ENCODE peak calls at places on chromosomes 13 and 19, in five cellular contexts. P is hepatocyte, A is PC-9, W is H9, Y is PC-3. B is an unnamed sample. For H3K27me3, the result is how much of the 10 kb centered on the place peaks cover.

GRCh38 chr19:41442473-41443360 is at the start of gene ERICH4:
- DNase-seq in A (no peak), Y (no peak), W (no peak), P (no peak), B (no peak)

GRCh38 chr13:24353736-24354135 is 44.4 kb downstream of the C1QTNF9 start:
- DNase-seq in P (no peak), W (no peak), Y (no peak), A (no peak), B (no peak)

GRCh38 chr13:35953537-35954206 is 177.5 kb downstream of the DCLK1 start:
- DNase-seq in Y (peak), P (peak), A (peak), W (peak), B (peak)

GRCh38 chr13:47168086-47168485 is 271.2 kb upstream of the HTR2A start:
- DNase-seq in Y (peak), P (no peak), W (no peak), A (no peak), B (peak)

GRCh38 chr19:10320602-10321416 is 5.0 kb upstream of the FDX2 start:
- DNase-seq in Y (no peak), P (no peak), W (no peak), A (no peak), B (no peak)

GRCh38 chr19:44512326-44513298 is 12.3 kb upstream of the ZNF180 start:
- DNase-seq in A (peak), P (peak), Y (peak), W (peak), B (peak)

GRCh38 chr13:62512194-62513141 is 1096.8 kb upstream of the PCDH20 start:
- DNase-seq in W (peak), Y (peak), P (peak), A (no peak), B (peak)

GRCh38 chr19:35995655-35995993 is 636 bp downstream of the SDHAF1 start:
- DNase-seq in P (peak), W (peak), Y (peak), A (peak), B (peak)

GRCh38 chr19:40217027-40217810 is 965 bp downstream of the TTC9B start:
- DNase-seq in A (peak), W (peak), Y (peak), P (peak), B (no peak)

GRCh38 chr13:53250272-53250875 is 221.8 kb downstream of the OLFM4 start:
- DNase-seq in A (peak), W (no peak), Y (peak), P (peak), B (peak)

GRCh38 chr19:19637186-19637522 is 6.3 kb downstream of the GMIP start:
- DNase-seq in P (no peak), W (no peak), Y (no peak), A (no peak), B (no peak)

GRCh38 chr13:113907637-113908617 is 44.1 kb upstream of the GAS6 start:
- DNase-seq in W (no peak), Y (no peak), A (no peak), P (peak), B (peak)

GRCh38 chr13:77994166-77994565 is 75.5 kb upstream of the EDNRB start:
- DNase-seq in P (no peak), W (no peak), A (no peak), Y (no peak), B (no peak)

GRCh38 chr13:33483471-33483870 is 197.9 kb upstream of the STARD13 start:
- DNase-seq in W (no peak), Y (peak), P (no peak), A (no peak), B (no peak)

GRCh38 chr19:41746593-41747227 is 8.6 kb upstream of the CEACAM6 start:
- DNase-seq in P (peak), A (peak), W (peak), Y (peak), B (no peak)

GRCh38 chr13:24541127-24541475 is 28.5 kb upstream of the PARP4 start:
- DNase-seq in W (no peak), A (no peak), Y (no peak), P (no peak), B (no peak)

GRCh38 chr13:25738797-25739196 is 313.0 kb downstream of the SHISA2 start:
- DNase-seq in A (no peak), W (no peak), Y (no peak), P (peak), B (no peak)

GRCh38 chr13:113305208-113305607 is 8.2 kb downstream of the LAMP1 start:
- DNase-seq in Y (no peak), W (no peak), A (peak), P (no peak), B (no peak)

GRCh38 chr13:96581741-96582140 is 412.5 kb downstream of the OXGR1 start:
- DNase-seq in Y (no peak), A (no peak), W (no peak), P (no peak), B (no peak)

GRCh38 chr13:113880651-113881611 is 17.1 kb upstream of the GAS6 start:
- DNase-seq in W (no peak), Y (no peak), A (no peak), P (no peak), B (no peak)

GRCh38 chr13:30412351-30412750 is 9.9 kb upstream of the UBE2L5 start:
- DNase-seq in P (no peak), A (no peak), Y (no peak), W (no peak), B (no peak)

GRCh38 chr13:30406779-30407416 is 15.4 kb upstream of the UBE2L5 start:
- DNase-seq in P (no peak), Y (no peak), W (no peak), A (no peak), B (no peak)

GRCh38 chr13:30408319-30409101 is 13.8 kb upstream of the UBE2L5 start:
- DNase-seq in W (peak), A (peak), P (peak), Y (peak), B (peak)

GRCh38 chr13:30410705-30411125 is 11.6 kb upstream of the UBE2L5 start:
- DNase-seq in W (no peak), P (no peak), Y (no peak), A (no peak), B (no peak)

GRCh38 chr13:30409911-30410704 is 12.2 kb upstream of the UBE2L5 start:
- DNase-seq in A (no peak), W (no peak), Y (peak), P (peak), B (peak)
- H3K27ac ChIP-seq in A (no peak), W (no peak), Y (no peak), P (peak), B (no peak)

GRCh38 chr19:50315773-50316448 is 13.3 kb downstream of the KCNC3 start:
- DNase-seq in A (no peak), Y (no peak), W (peak), P (no peak), B (no peak)
- H3K27me3 ChIP-seq in A (under half), Y (under half), W (under half), P (half or more), B (under half)

DNA sequence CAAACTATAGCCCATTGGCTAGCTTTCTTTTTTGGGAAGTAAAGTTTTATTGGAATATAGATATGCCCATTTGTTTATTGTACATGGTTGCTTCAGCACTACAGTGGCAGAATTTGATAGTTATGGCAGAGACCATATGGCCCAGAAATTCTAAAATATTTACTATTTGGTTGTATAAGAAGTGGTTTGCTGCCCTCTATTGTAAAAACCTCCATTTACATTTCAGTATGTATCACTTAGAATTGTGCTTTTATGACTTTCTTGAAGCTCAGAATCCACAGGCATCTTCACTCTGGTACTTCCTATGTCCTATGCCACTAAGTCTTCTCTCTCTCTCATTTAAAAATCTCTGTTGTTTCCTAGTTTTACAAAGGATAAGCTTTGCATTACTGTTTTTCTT is 37.7 kb downstream of the DLEU7 start:
- DNase-seq in Y (peak), P (no peak), A (no peak), W (no peak), B (no peak)
- TF ChIP-seq CTCF in Y (peak), P (no peak), A (peak), W (peak), B (peak)

GRCh38 chr13:44300895-44301638 is 72.6 kb upstream of the SERP2 start:
- DNase-seq in P (no peak), Y (peak), A (peak), W (no peak), B (peak)
- H3K27ac ChIP-seq in P (no peak), Y (peak), A (peak), W (no peak), B (peak)

DNA sequence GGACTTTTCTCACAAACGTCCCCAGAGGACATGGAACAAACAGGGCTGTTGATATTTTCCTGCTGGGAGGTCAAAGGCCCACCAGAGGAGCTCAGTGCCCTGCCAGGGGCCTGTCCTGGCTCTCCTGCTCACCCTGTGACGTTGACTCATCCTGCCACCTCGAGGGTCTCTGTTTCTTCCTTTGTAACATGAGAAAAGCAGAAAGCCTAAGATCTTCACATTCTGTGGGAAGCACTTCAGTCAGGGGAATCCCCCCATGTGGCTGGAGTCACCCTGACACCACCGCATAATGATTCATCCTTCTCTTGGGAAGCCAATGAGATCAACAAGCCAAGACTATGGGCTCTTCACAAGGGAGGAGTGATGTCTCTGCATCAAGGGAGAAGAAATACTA is 147.9 kb downstream of the KATNAL1 start:
- DNase-seq in Y (peak), P (no peak), W (no peak), A (no peak), B (peak)
- H3K27me3 ChIP-seq in Y (under half), P (under half), W (under half), A (under half), B (under half)

DNA sequence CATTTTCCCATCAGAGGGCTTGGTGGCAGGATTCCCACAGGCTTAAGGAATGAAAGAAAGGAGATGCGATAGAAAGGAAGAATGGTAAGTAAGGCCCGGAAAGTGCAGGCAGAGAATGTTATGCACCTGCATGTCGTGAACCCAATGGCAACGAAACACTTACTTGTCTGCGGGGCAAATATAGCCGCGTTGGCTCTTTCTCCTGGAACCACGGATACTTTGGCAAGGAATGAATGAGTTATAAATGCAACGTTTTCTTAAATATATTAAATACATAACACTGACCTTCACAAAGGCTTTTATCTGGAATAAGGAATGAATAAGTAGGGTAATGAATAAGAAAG is 192.1 kb downstream of the KATNAL1 start:
- DNase-seq in Y (no peak), A (no peak), W (no peak), P (no peak), B (no peak)
- TF ChIP-seq CTCF in Y (no peak), A (peak), W (no peak), P (no peak), B (no peak)

DNA sequence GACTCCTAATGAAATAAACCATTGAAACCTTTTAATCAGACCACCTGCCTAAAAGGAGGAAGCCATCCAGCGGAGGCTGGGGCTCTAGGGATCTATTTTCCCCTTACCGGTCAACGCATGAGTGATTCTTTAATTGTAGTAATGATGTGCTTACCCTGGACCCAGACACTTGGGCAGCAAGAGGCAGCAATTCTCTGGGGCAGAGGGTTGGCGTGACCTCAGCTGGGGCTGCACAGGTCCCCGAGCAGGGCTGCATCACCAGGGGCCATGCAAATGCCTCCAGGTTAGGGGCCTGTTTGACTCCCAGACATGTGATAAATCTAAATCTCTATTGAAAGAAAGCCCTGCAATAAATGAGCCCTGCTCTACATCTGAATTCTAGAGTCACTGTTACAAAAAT is 194.2 kb upstream of the TSHZ3 start:
- DNase-seq in A (no peak), W (peak), Y (no peak), P (no peak), B (no peak)
- H3K27ac ChIP-seq in A (no peak), W (no peak), Y (no peak), P (no peak), B (no peak)

GRCh38 chr19:2288010-2288742 is 6.2 kb upstream of the PEAK3 start:
- DNase-seq in P (no peak), A (no peak), Y (no peak), W (no peak), B (no peak)

GRCh38 chr19:2288743-2289713 is 7.1 kb upstream of the PEAK3 start:
- DNase-seq in W (no peak), A (no peak), Y (no peak), P (no peak), B (no peak)

GRCh38 chr19:2291185-2291751 is 9.3 kb upstream of the PEAK3 start:
- DNase-seq in P (no peak), Y (no peak), A (no peak), W (peak), B (no peak)

GRCh38 chr19:2289714-2290435 is 7.9 kb upstream of the PEAK3 start:
- DNase-seq in Y (no peak), A (no peak), P (no peak), W (no peak), B (no peak)

GRCh38 chr19:2290441-2291184 is 8.6 kb upstream of the PEAK3 start:
- DNase-seq in A (no peak), W (peak), P (no peak), Y (no peak), B (no peak)
- H3K27me3 ChIP-seq in A (under half), W (under half), P (half or more), Y (under half), B (half or more)

GRCh38 chr19:57903298-57904174 is 12.9 kb downstream of the ZNF417 start:
- DNase-seq in P (peak), A (no peak), W (no peak), Y (peak), B (peak)
- TF ChIP-seq CTCF in P (peak), A (peak), W (peak), Y (peak), B (peak)

DNA sequence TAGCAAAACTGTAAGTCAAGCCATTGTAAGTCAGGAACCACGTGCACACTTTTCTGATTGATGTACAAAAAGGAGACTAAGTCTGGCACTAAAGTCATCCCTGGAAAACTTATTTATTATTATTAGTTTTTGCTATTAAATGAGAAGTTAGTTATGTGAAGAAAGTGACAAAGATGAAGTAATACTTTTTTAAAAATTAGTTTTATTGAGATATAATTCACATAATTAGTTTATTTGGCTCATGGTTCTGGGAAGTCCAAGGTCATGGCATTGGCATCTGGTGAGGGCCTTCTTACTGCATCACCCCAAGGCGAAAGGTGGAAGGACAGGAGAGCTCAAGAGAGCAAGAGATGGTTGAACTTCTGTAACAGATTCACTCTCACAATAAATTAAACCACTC is 36.9 kb downstream of the GARRE1 start:
- DNase-seq in Y (no peak), W (no peak), A (no peak), P (no peak), B (no peak)
- H3K27ac ChIP-seq in Y (no peak), W (no peak), A (no peak), P (no peak), B (no peak)

B was measured in cardiac muscle cell.